ENCODE peak calls at places on chromosomes 7 and 10, in eight cellular contexts. L is upper lobe of left lung, K is aorta, V is spleen, Y is pancreas, P is upper lobe of right lung, Q is colonic mucosa, I is stomach. U is an unnamed sample.

GRCh38 chr10:80670774-80671173 is 133.1 kb downstream of the SH2D4B start:
- DNase-seq in Y (no peak), K (no peak), P (no peak), I (no peak), L (no peak), V (no peak), Q (no peak), U (no peak)

GRCh38 chr7:67598469-67598868 is 601.8 kb downstream of the TYW1 start:
- DNase-seq in I (no peak), L (no peak), Y (no peak), K (no peak), Q (no peak), P (no peak), V (no peak), U (no peak)

GRCh38 chr7:139034855-139035587 is 821 bp downstream of the ZC3HAV1L start:
- DNase-seq in I (no peak), P (no peak), Q (peak), L (no peak), K (peak), V (no peak), Y (peak), U (peak)

GRCh38 chr10:122856902-122857301 is 11.2 kb upstream of the CUZD1 start:
- DNase-seq in I (no peak), Y (no peak), Q (no peak), K (no peak), L (no peak), V (no peak), P (no peak), U (no peak)

GRCh38 chr7:105810556-105810955 is 65.8 kb downstream of the ATXN7L1 start:
- DNase-seq in V (no peak), P (no peak), I (no peak), K (no peak), L (no peak), Q (no peak), Y (no peak), U (no peak)

GRCh38 chr10:58385784-58386112 is 538 bp downstream of the TFAM start:
- DNase-seq in P (peak), I (peak), L (no peak), Q (peak), V (no peak), K (peak), Y (peak), U (no peak)

GRCh38 chr10:106935978-106936451 is 228.5 kb downstream of the SORCS1 start:
- DNase-seq in I (no peak), L (no peak), P (no peak), Q (no peak), Y (no peak), K (no peak), V (no peak), U (no peak)

GRCh38 chr10:10870523-10871241 is 147.0 kb upstream of the CELF2 start:
- DNase-seq in Q (no peak), K (no peak), V (no peak), Y (no peak), I (no peak), L (peak), P (no peak), U (no peak)

GRCh38 chr10:11689945-11690736 is 52.0 kb upstream of the ECHDC3 start:
- DNase-seq in P (no peak), V (no peak), Y (peak), K (no peak), I (no peak), L (peak), Q (peak), U (no peak)

GRCh38 chr7:11753441-11753840 is 78.6 kb downstream of the THSD7A start:
- DNase-seq in Q (no peak), Y (no peak), K (no peak), P (no peak), L (no peak), V (no peak), I (no peak), U (no peak)

GRCh38 chr7:116218051-116218645 is 7.8 kb downstream of the TES start:
- DNase-seq in L (no peak), Y (no peak), Q (no peak), P (no peak), I (peak), K (no peak), V (no peak), U (no peak)

GRCh38 chr7:124072603-124073324 is 39.9 kb upstream of the TMEM229A start:
- DNase-seq in I (no peak), Y (no peak), V (no peak), L (no peak), Q (no peak), K (no peak), P (no peak), U (no peak)

GRCh38 chr10:94524146-94524545 is 21.4 kb upstream of the HELLS start:
- DNase-seq in L (no peak), K (no peak), V (no peak), P (no peak), Q (no peak), I (no peak), Y (no peak), U (no peak)

GRCh38 chr7:117020605-117021002 is 67.3 kb downstream of the ST7 start:
- DNase-seq in P (no peak), Y (no peak), I (no peak), K (no peak), V (no peak), L (no peak), Q (no peak), U (no peak)

GRCh38 chr10:14670551-14671240 is 104.0 kb downstream of the FAM107B start:
- DNase-seq in P (no peak), V (no peak), L (no peak), Y (no peak), K (no peak), Q (no peak), I (no peak), U (no peak)

GRCh38 chr7:37052673-37053072 is 328.4 kb upstream of the AOAH start:
- DNase-seq in Y (no peak), V (no peak), L (no peak), I (no peak), P (no peak), K (no peak), Q (peak), U (no peak)

GRCh38 chr10:30862486-30862885 is 169.2 kb downstream of the ZNF438 start:
- DNase-seq in V (no peak), P (no peak), K (no peak), L (no peak), Y (no peak), Q (no peak), I (no peak), U (no peak)

GRCh38 chr7:151860771-151861170 is 16.1 kb downstream of the PRKAG2 start:
- DNase-seq in L (no peak), K (no peak), I (no peak), P (peak), Q (no peak), Y (peak), V (no peak), U (no peak)

GRCh38 chr7:44152971-44153947 is 12.1 kb upstream of the MYL7 start:
- DNase-seq in Y (peak), L (no peak), P (no peak), K (no peak), V (no peak), Q (no peak), I (no peak), U (no peak)

GRCh38 chr10:5658871-5659618 is 7.3 kb downstream of the ASB13 start:
- DNase-seq in Q (no peak), L (no peak), K (no peak), V (peak), I (no peak), P (no peak), Y (no peak), U (no peak)

GRCh38 chr7:117269895-117270294 is 53.0 kb downstream of the WNT2 start:
- DNase-seq in V (no peak), Q (no peak), K (no peak), Y (no peak), L (no peak), P (no peak), I (no peak), U (no peak)

GRCh38 chr10:99924856-99925255 is 84.9 kb downstream of the DNMBP start:
- DNase-seq in L (no peak), V (no peak), K (no peak), Y (no peak), Q (no peak), I (no peak), P (no peak), U (no peak)

GRCh38 chr10:88792656-88793055 is 9.9 kb upstream of the LIPM start:
- DNase-seq in V (peak), I (no peak), Y (no peak), L (no peak), P (peak), Q (no peak), K (peak), U (peak)

GRCh38 chr10:79376751-79377556 is 29.7 kb downstream of the PPIF start:
- DNase-seq in I (no peak), P (no peak), Y (peak), L (no peak), K (peak), Q (peak), V (peak), U (no peak)

GRCh38 chr10:63267414-63268138 is 134.4 kb downstream of the NRBF2 start:
- DNase-seq in V (no peak), Q (peak), Y (no peak), P (no peak), L (no peak), K (no peak), I (no peak), U (no peak)

GRCh38 chr10:33328253-33328652 is 6.2 kb downstream of the NRP1 start:
- DNase-seq in Y (no peak), K (no peak), P (no peak), L (no peak), V (no peak), Q (no peak), I (no peak), U (no peak)

GRCh38 chr10:33332183-33333031 is 2.1 kb downstream of the NRP1 start:
- DNase-seq in V (no peak), K (no peak), Y (no peak), Q (no peak), L (no peak), P (no peak), I (no peak), U (no peak)

GRCh38 chr10:33331020-33331557 is 3.4 kb downstream of the NRP1 start:
- DNase-seq in I (no peak), V (no peak), K (no peak), L (no peak), Q (no peak), Y (no peak), P (no peak), U (no peak)

GRCh38 chr10:33329178-33329577 is 5.3 kb downstream of the NRP1 start:
- DNase-seq in V (no peak), L (no peak), I (no peak), K (no peak), Q (no peak), P (no peak), Y (no peak), U (no peak)

DNA sequence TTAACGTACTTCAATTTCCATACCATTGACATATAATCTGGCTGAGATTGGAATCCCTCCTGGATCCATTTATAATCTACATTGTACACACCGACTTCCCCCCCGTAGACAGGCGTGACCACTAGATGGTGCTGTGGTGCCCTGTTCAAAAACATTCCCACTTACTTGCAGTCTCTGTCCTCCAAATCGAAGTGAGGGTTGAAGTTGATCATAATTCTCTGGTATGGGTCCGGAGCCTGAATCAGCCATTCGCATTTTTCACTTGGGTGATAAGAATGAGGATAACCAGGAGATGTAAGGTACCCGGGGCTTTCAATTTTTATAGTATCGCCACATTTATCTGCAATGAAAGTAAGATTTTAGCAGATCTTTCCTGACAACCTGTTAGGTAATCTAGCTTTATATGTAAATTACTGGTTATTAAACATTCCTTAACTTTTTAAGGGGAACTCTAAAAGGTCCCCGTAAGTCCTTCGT is 3.9 kb downstream of the NRP1 start:
- DNase-seq in I (peak), L (no peak), K (peak), P (peak), Q (peak), V (peak), Y (peak), U (peak)
- H3K27ac ChIP-seq in I (no peak), L (peak), K (no peak), P (peak), Q (no peak), V (peak), Y (no peak), U (peak)

GRCh38 chr10:72310241-72310633 is 36.5 kb downstream of the DDIT4 start:
- DNase-seq in I (no peak), K (no peak), L (no peak), P (no peak), Q (no peak), V (peak), Y (no peak), U (no peak)
- H3K27ac ChIP-seq in I (no peak), K (no peak), L (peak), P (peak), Q (peak), V (no peak), Y (no peak), U (peak)

GRCh38 chr7:121603886-121604285 is 207.8 kb upstream of the FAM3C start:
- DNase-seq in Q (no peak), Y (no peak), K (no peak), P (no peak), V (no peak), L (no peak), I (no peak), U (no peak)

GRCh38 chr7:121604627-121605296 is 208.7 kb upstream of the FAM3C start:
- DNase-seq in V (no peak), Q (no peak), K (no peak), I (no peak), P (no peak), Y (no peak), L (no peak), U (no peak)

GRCh38 chr7:121609208-121609607 is 213.1 kb upstream of the FAM3C start:
- DNase-seq in K (no peak), Y (no peak), L (no peak), I (no peak), P (no peak), Q (no peak), V (no peak), U (no peak)

GRCh38 chr7:121608785-121609184 is 212.7 kb upstream of the FAM3C start:
- DNase-seq in Q (no peak), Y (no peak), P (no peak), I (no peak), L (no peak), K (no peak), V (no peak), U (no peak)

GRCh38 chr7:121605297-121605640 is 209.2 kb upstream of the FAM3C start:
- DNase-seq in Q (no peak), L (no peak), K (no peak), I (no peak), V (no peak), P (no peak), Y (no peak), U (no peak)
- H3K27ac ChIP-seq in Q (no peak), L (no peak), K (no peak), I (peak), V (no peak), P (no peak), Y (no peak), U (peak)

GRCh38 chr7:21916176-21916575 is 29.5 kb downstream of the CDCA7L start:
- DNase-seq in K (no peak), V (no peak), Q (no peak), L (no peak), P (no peak), Y (no peak), I (no peak), U (no peak)

GRCh38 chr7:21914671-21915070 is 31.0 kb downstream of the CDCA7L start:
- DNase-seq in P (no peak), L (no peak), K (no peak), V (no peak), I (no peak), Y (no peak), Q (no peak), U (no peak)

GRCh38 chr7:21912931-21913780 is 32.5 kb downstream of the CDCA7L start:
- DNase-seq in V (no peak), L (no peak), P (no peak), I (no peak), K (no peak), Q (no peak), Y (no peak), U (no peak)

GRCh38 chr7:21916629-21917028 is 29.1 kb downstream of the CDCA7L start:
- DNase-seq in V (no peak), P (no peak), Y (no peak), I (no peak), Q (no peak), K (no peak), L (no peak), U (no peak)

GRCh38 chr7:21915140-21915539 is 30.6 kb downstream of the CDCA7L start:
- DNase-seq in V (no peak), Q (no peak), L (no peak), P (no peak), I (no peak), Y (no peak), K (no peak), U (no peak)
- H3K27ac ChIP-seq in V (no peak), Q (no peak), L (no peak), P (no peak), I (no peak), Y (no peak), K (no peak), U (no peak)

DNA sequence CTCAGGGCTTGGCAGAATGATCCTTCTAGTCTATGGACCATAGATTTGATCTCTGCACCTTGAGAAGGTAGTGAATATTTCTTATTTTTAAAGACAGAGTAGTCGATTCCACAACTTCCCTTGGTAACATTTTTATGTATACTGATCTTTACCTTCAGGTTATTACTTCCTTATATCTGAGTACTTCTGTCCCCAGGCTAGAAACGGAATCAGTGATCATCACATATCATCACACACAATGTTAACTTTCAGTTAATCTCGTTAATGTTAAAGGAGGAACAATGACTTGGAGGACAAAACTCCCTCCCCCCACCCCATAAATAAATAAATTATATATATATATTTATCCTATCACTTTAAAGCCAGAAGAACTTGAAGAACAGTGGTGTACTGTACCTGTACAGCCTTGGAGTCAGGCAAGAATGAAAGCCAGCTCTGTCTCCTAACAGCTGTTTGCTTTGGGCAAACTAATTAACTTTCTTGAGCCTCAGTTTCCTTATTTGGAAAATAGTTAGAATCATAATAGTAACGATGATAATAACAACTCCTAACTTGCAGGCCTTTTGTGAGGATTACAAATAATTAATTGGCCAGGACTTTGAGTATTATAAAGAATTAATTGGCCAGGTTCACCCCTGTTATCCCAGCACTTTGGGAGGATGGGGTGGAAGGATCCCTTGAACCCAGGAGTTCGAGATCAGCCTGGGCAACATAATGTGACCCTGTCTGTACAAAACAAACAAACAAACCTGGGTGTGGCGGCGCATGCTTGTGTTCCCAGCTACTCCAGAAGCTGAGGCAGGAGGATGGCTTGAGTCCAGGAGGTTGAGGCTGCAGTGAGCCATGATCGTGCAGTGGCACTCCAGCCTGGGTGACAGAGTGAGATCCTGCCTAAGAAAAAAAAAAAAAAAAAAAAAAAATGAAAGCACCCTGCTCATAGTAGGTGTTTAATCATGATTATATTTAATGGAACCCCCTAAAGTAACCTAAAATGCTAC is 63.5 kb downstream of the SAMD9 start:
- DNase-seq in L (no peak), K (no peak), Y (no peak), V (no peak), P (no peak), I (no peak), Q (peak), U (no peak)
- H3K27ac ChIP-seq in L (no peak), K (no peak), Y (no peak), V (no peak), P (no peak), I (no peak), Q (peak), U (no peak)

GRCh38 chr10:75203724-75204123 is 6.9 kb upstream of the VDAC2 start:
- DNase-seq in K (no peak), I (peak), Q (no peak), L (no peak), P (no peak), V (no peak), Y (no peak), U (no peak)
- H3K27ac ChIP-seq in K (no peak), I (no peak), Q (peak), L (no peak), P (no peak), V (no peak), Y (no peak), U (peak)

DNA sequence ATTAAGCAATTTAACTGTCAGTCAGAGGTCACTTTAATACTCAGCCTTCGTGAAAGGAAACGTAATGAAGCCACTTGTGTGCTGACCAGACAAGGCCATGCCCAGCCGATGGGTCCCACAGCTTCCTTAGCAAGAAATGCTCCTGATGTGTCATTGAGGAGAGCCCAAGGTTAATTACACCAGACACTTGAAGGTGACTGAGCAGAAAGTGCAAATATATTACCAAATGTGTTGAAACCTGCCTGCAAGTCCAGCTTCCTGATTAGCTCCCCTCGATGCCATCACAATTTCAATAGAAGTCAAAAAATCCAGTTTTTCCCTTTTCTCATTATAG is 151.5 kb upstream of the RSU1 start:
- DNase-seq in L (no peak), Y (no peak), I (no peak), P (no peak), V (no peak), Q (no peak), K (no peak), U (no peak)
- H3K27ac ChIP-seq in L (no peak), Y (no peak), I (peak), P (peak), V (peak), Q (peak), K (no peak), U (peak)

GRCh38 chr10:6671976-6672375 is 91.9 kb upstream of the PRKCQ start:
- DNase-seq in Q (no peak), Y (no peak), P (no peak), V (no peak), I (no peak), L (no peak), K (no peak), U (no peak)
- H3K27ac ChIP-seq in Q (no peak), Y (no peak), P (no peak), V (no peak), I (no peak), L (no peak), K (no peak), U (no peak)

DNA sequence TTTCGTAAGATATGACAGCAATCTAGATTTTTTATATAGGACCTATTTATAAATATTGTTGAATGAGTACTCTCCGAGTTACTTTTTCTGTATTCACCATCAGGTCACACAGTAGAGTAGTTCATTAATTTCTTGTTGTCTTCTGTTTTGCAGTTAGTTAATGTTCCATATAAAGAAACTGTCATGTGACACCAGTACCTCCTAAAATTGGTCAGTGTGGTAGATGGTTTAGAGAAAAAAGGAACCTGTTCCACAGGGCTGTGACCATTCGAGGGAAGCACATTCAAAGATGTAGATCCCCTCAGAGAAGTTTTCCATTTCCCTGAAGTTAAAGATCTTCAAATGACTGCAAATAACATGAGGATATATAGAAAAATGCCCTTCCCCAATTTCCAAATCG is 45.6 kb downstream of the PRPF18 start:
- DNase-seq in L (no peak), V (no peak), Q (no peak), Y (no peak), I (no peak), K (no peak), P (no peak), U (no peak)
- H3K27ac ChIP-seq in L (no peak), V (no peak), Q (no peak), Y (no peak), I (peak), K (no peak), P (peak), U (peak)

U was measured in left ventricle myocardium inferior.